ENCODE peak calls at places on chromosomes 16 and 17, in five cellular contexts. L is fibroblast of pulmonary artery, R is KBM-7, V is posterior cingulate gyrus, U is GM10248. C is an unnamed sample.

GRCh38 chr16:26981266-26981938 is 85.3 kb upstream of the C16orf82 start:
- DNase-seq in L (peak), R (no peak), V (no peak), U (no peak), C (no peak)

GRCh38 chr17:73924488-73925186 is 278.8 kb upstream of the RPL38 start:
- DNase-seq in L (no peak), R (peak), V (no peak), U (no peak), C (no peak)

GRCh38 chr17:37117743-37118142 is 169.0 kb downstream of the AATF start:
- DNase-seq in L (no peak), R (no peak), V (no peak), U (no peak), C (no peak)

GRCh38 chr16:66416981-66417700 is 10.0 kb upstream of the BEAN1 start:
- DNase-seq in L (no peak), R (no peak), V (no peak), U (no peak), C (no peak)

GRCh38 chr17:80247561-80247960 is 13.1 kb upstream of the RNF213 start:
- DNase-seq in L (no peak), R (no peak), V (no peak), U (no peak), C (peak)

GRCh38 chr16:65070831-65071230 is 51.0 kb downstream of the CDH11 start:
- DNase-seq in L (peak), R (no peak), V (peak), U (no peak), C (peak)

GRCh38 chr16:73878616-73879015 is 418.0 kb upstream of the PSMD7 start:
- DNase-seq in L (peak), R (peak), V (no peak), U (peak), C (no peak)

GRCh38 chr16:64391009-64391663 is 730.7 kb downstream of the CDH11 start:
- DNase-seq in L (peak), R (no peak), V (no peak), U (no peak), C (no peak)

GRCh38 chr17:38947189-38947588 is 20.0 kb downstream of the FBXO47 start:
- DNase-seq in L (no peak), R (no peak), V (no peak), U (no peak), C (no peak)

GRCh38 chr17:16486373-16487250 is 5.4 kb downstream of the LRRC75A start:
- DNase-seq in L (peak), R (no peak), V (peak), U (no peak), C (peak)

GRCh38 chr16:25184771-25185170 is 32.0 kb upstream of the AQP8 start:
- DNase-seq in L (no peak), R (no peak), V (no peak), U (no peak), C (no peak)

GRCh38 chr16:11666108-11667055 is 1.9 kb upstream of the SNN start:
- DNase-seq in L (no peak), R (no peak), V (no peak), U (no peak), C (no peak)

GRCh38 chr16:17777461-17777863 is 306.7 kb upstream of the XYLT1 start:
- DNase-seq in L (peak), R (no peak), V (no peak), U (no peak), C (no peak)

GRCh38 chr16:75798714-75799113 is 72.4 kb upstream of the CPHXL start:
- DNase-seq in L (no peak), R (no peak), V (no peak), U (no peak), C (no peak)

GRCh38 chr17:27778193-27778592 is 22.1 kb downstream of the NOS2 start:
- DNase-seq in L (peak), R (no peak), V (no peak), U (no peak), C (no peak)

GRCh38 chr16:67648764-67649407 is 3.9 kb downstream of the CARMIL2 start:
- DNase-seq in L (no peak), R (no peak), V (no peak), U (no peak), C (no peak)

GRCh38 chr16:6204941-6205340 is 1107.3 kb upstream of the EEF2KMT start:
- DNase-seq in L (no peak), R (no peak), V (no peak), U (no peak), C (no peak)

GRCh38 chr17:8124350-8125195 is 667 bp upstream of the HES7 start:
- DNase-seq in L (no peak), R (no peak), V (no peak), U (no peak), C (no peak)

GRCh38 chr16:49116873-49117272 is 164.8 kb downstream of the CBLN1 start:
- DNase-seq in L (no peak), R (no peak), V (no peak), U (no peak), C (no peak)

GRCh38 chr17:81251943-81252301 is 12.8 kb downstream of the NDUFAF8 start:
- DNase-seq in L (no peak), R (no peak), V (no peak), U (no peak), C (peak)

GRCh38 chr17:31320791-31321190 is 631 bp downstream of the EVI2A start:
- DNase-seq in L (peak), R (peak), V (no peak), U (no peak), C (no peak)

GRCh38 chr16:74735162-74735452 is 34.4 kb upstream of the MLKL start:
- DNase-seq in L (no peak), R (no peak), V (no peak), U (no peak), C (no peak)